ENCODE peak calls at places on chromosomes 16 and 17, in six cellular contexts. H, B, A, T, E and F are unnamed samples.
A peak's percentile ranks its signal among the peaks of the same experiment; 100 is the strongest.

GRCh38 chr16:58409316-58409973 is 17.2 kb downstream of the GINS3 start:
- ATAC-seq in B (no peak), E (peak; percentile 53), T (no peak), H (peak; percentile 76), A (no peak), F (no peak)

GRCh38 chr17:42199411-42200011 is 5.2 kb upstream of the GHDC start:
- ATAC-seq in A (no peak), B (peak; percentile 12), E (no peak), T (no peak), H (no peak), F (no peak)

GRCh38 chr16:49725651-49726050 is 130.3 kb downstream of the ZNF423 start:
- ATAC-seq in A (no peak), E (no peak), T (peak; percentile 22), H (no peak), B (no peak), F (no peak)

GRCh38 chr17:45218895-45219661 is 2.6 kb upstream of the FMNL1 start:
- ATAC-seq in A (peak; percentile 89), E (peak; percentile 91), T (peak; percentile 33), H (peak; percentile 97), B (peak; percentile 55), F (no peak)

GRCh38 chr17:76458580-76459490 is 5.9 kb upstream of the UBE2O start:
- ATAC-seq in A (peak; percentile 68), E (peak; percentile 88), T (peak; percentile 44), B (no peak), H (peak; percentile 91), F (peak; percentile 61)

GRCh38 chr17:52209507-52209906 is 51.0 kb upstream of the CA10 start:
- ATAC-seq in A (no peak), E (no peak), T (no peak), H (no peak), B (no peak), F (no peak)

GRCh38 chr17:1709403-1709891 is 730 bp downstream of the TLCD2 start:
- ATAC-seq in T (peak; percentile 7), B (peak; percentile 17), H (peak; percentile 18), E (peak; percentile 4), A (peak; percentile 41), F (peak; percentile 34)

GRCh38 chr16:27729516-27730304 is 179.8 kb downstream of the KATNIP start:
- ATAC-seq in T (peak; percentile 21), B (no peak), H (no peak), E (peak; percentile 78), A (peak; percentile 68), F (no peak)

GRCh38 chr16:17647879-17648649 is 177.3 kb upstream of the XYLT1 start:
- ATAC-seq in H (no peak), B (no peak), E (no peak), A (no peak), T (no peak), F (no peak)

GRCh38 chr17:62619413-62620155 is 7.9 kb upstream of the MRC2 start:
- ATAC-seq in B (no peak), H (no peak), E (no peak), A (no peak), T (no peak), F (no peak)